ENCODE peak calls at places on chromosomes 6 and 20, in four cellular contexts. G, F, W and B are unnamed samples.

GRCh38 chr6:90284236-90284744 is 12.4 kb downstream of the BACH2 start:
- DNase-seq in G (no peak), F (peak), W (no peak), B (no peak)

GRCh38 chr20:10447028-10447427 is 11.9 kb downstream of the SLX4IP start:
- DNase-seq in G (no peak), F (no peak), W (no peak), B (peak)

GRCh38 chr6:2179950-2180349 is 65.5 kb downstream of the GMDS start:
- DNase-seq in G (no peak), F (no peak), W (no peak), B (no peak)

GRCh38 chr6:56386717-56387116 is 139.3 kb upstream of the COL21A1 start:
- DNase-seq in G (no peak), F (no peak), W (no peak), B (no peak)

GRCh38 chr6:10235339-10235738 is 179.5 kb downstream of the TFAP2A start:
- DNase-seq in G (no peak), F (no peak), W (no peak), B (no peak)

GRCh38 chr6:148720371-148720770 is 26.5 kb upstream of the UST start:
- DNase-seq in G (no peak), F (no peak), W (no peak), B (peak)

GRCh38 chr20:10924628-10925266 is 250.9 kb upstream of the JAG1 start:
- DNase-seq in G (no peak), F (no peak), W (no peak), B (no peak)

GRCh38 chr6:35967059-35967769 is 46.3 kb upstream of the SRPK1 start:
- DNase-seq in G (no peak), F (no peak), W (no peak), B (no peak)

GRCh38 chr20:44835661-44836221 is 25.4 kb upstream of the RIMS4 start:
- DNase-seq in G (no peak), F (no peak), W (no peak), B (no peak)

GRCh38 chr6:25794784-25795183 is 37.1 kb downstream of the SLC17A1 start:
- DNase-seq in G (no peak), F (no peak), W (no peak), B (no peak)
- TF ChIP-seq POLR2A in G (no peak), F (no peak), W (no peak), B (no peak)

GRCh38 chr6:138507977-138508675 is 8.8 kb upstream of the NHSL1 start:
- DNase-seq in G (no peak), F (no peak), W (no peak), B (no peak)
- TF ChIP-seq POLR2A in G (no peak), F (no peak), W (no peak), B (no peak)

GRCh38 chr20:49281059-49281912 is 3.4 kb upstream of the ZNFX1 start:
- DNase-seq in G (no peak), F (no peak), W (no peak), B (no peak)
- TF ChIP-seq POLR2A in G (no peak), F (no peak), W (no peak), B (no peak)

DNA sequence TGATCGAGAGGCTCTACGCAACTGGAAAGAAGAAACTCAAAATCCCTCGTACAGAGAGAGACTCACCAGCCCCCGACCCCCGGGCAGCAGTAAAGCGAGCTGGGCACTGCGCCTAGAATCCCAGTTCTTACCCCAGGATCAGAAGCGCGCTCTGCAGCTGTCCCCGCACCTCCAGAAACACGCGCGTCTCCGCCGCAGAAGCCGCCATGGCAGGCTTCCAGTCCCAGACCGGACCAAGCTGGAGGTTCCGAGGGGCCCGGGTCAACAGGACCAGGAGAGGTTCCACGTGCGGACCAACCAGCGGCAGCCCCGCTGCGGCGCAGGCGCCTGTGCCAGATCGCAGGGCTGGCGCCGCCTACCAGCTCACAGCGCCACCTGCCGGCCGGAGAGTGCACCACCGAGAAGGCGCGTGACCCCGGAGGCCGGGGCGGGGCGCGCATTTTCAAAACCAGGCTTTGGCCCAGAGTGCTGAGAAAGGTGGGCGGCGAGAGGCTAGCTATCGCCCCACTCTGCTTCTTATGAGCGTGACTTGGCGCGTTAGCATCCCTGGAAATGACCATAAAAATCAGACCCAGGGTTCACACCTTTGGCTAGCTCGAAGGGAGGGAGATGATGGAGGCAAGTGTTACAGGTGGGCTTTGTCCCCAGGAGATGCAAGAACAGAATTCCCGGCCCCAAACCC is at the start of gene UBE3D:
- DNase-seq in G (peak), F (peak), W (peak), B (peak)
- TF ChIP-seq POLR2A in G (no peak), F (no peak), W (peak), B (peak)

DNA sequence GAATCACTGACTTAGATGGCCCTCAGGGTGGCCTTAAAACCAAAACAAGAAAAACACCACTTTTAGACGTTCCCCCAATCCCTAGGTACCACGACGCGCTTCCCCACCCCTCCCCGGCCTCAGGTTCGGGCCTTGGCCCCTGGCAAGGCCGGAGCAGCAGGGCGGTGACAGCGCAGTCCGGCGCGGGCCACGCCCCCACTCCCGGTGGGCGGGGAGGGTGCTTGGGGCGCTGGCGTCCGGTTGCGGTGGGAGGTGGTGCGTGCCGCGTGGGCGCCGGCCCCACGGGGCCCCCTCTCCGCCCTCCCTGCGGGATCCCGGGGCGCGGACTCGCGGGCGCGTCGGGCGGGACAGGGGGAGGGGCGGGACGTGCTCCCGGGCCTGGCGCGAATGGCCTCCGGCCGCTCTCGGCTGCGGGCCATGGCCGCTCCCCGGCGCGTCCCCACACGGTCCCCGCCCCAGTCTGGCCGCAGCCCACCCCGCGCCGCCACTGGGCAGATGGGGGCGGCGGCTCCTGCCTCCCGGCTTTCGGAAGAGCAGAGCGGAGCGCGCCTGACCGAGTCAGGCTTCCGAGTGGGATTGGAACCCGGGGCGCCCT is 852 bp upstream of the PPP1R3G start:
- DNase-seq in G (peak), F (no peak), W (no peak), B (no peak)
- TF ChIP-seq POLR2A in G (no peak), F (no peak), W (no peak), B (peak)

GRCh38 chr6:87155272-87155919 is at the start of gene ZNF292:
- DNase-seq in G (peak), F (peak), W (peak), B (peak)

GRCh38 chr6:87151786-87152527 is 3.4 kb upstream of the ZNF292 start:
- DNase-seq in G (peak), F (peak), W (peak), B (peak)

GRCh38 chr6:87155920-87156600 is 695 bp downstream of the ZNF292 start:
- DNase-seq in G (peak), F (peak), W (peak), B (peak)

GRCh38 chr6:87152528-87152950 is 2.8 kb upstream of the ZNF292 start:
- DNase-seq in G (no peak), F (no peak), W (no peak), B (no peak)

GRCh38 chr6:87154641-87155271 is 609 bp upstream of the ZNF292 start:
- DNase-seq in G (no peak), F (peak), W (no peak), B (peak)
- TF ChIP-seq POLR2A in G (no peak), F (no peak), W (peak), B (no peak)

DNA sequence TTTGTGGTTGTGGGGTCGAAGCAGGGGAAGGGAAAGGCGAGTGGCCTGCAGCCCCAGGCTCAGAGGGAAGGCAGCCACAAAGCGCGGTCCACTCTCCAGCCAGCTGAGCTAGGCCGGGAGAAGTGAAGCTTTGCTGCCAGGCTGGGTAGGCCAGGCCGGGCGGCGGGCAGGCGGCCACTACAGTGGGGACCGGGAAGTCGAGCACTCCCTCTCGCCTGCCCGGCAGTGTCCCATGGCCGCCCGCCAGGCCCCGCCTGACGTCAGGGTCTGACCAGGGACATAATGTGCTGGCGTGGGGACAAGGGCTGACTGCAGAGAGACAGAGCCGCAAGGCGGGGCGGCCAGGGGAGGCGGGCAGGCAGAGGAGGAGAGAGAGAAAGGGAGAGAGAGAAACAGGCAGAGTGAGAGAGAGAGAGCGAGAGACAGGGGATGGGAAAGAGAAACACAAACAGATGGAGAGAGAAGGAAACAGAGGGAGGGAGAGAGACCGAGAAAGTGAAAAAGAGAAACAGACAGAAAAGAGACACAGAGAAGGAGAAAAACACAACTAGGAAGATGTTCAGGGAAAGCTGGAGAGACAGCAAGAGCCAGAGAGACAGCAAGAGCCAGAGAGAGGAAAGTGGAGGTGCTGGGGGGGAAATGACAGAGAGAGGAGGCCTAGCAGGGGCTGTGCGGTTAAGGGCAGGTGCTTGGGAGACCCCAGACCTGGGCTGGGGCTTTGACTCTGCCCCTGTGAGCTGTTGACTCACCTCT is 94.5 kb upstream of the PTPN1 start:
- DNase-seq in G (peak), F (peak), W (peak), B (peak)
- TF ChIP-seq POLR2A in G (no peak), F (no peak), W (peak), B (no peak)

GRCh38 chr6:34277763-34278112 is 28.9 kb upstream of the SMIM29 start:
- DNase-seq in G (no peak), F (no peak), W (no peak), B (no peak)
- TF ChIP-seq POLR2A in G (no peak), F (no peak), W (no peak), B (no peak)

GRCh38 chr6:89050155-89050554 is 30.4 kb upstream of the PNRC1 start:
- DNase-seq in G (no peak), F (peak), W (peak), B (no peak)
- TF ChIP-seq POLR2A in G (no peak), F (no peak), W (no peak), B (no peak)